ENCODE peak calls at places on chromosomes 5 and 9, in four cellular contexts. Q, F, L and I are unnamed samples.

GRCh38 chr9:112380771-112381181 is 868 bp downstream of the HSDL2 start:
- DNase-seq in Q (peak; percentile 14), F (peak; percentile 29), L (no peak), I (no peak)

GRCh38 chr5:128532776-128533175 is 5.3 kb downstream of the FBN2 start:
- DNase-seq in Q (no peak), F (no peak), L (no peak), I (no peak)

GRCh38 chr5:34684281-34684979 is 28.3 kb downstream of the RAI14 start:
- DNase-seq in Q (peak; percentile 12), F (peak; percentile 69), L (no peak), I (no peak)

GRCh38 chr5:115831163-115831768 is 10.1 kb downstream of the ATG12 start:
- DNase-seq in Q (peak; percentile 30), F (no peak), L (peak; percentile 46), I (no peak)

GRCh38 chr5:93599427-93600146 is 16.6 kb downstream of the NR2F1 start:
- DNase-seq in Q (no peak), F (no peak), L (no peak), I (no peak)

GRCh38 chr9:113568081-113568435 is 104.5 kb downstream of the RGS3 start:
- DNase-seq in Q (peak; percentile 1), F (no peak), L (no peak), I (no peak)

GRCh38 chr9:102459828-102460227 is 535.3 kb upstream of the CYLC2 start:
- DNase-seq in Q (no peak), F (no peak), L (no peak), I (no peak)

GRCh38 chr5:95032801-95033200 is 252.1 kb downstream of the MCTP1 start:
- DNase-seq in Q (no peak), F (no peak), L (no peak), I (no peak)

GRCh38 chr5:77560677-77561263 is 68.7 kb upstream of the WDR41 start:
- DNase-seq in Q (no peak), F (peak; percentile 42), L (peak; percentile 67), I (peak; percentile 40)

GRCh38 chr5:10295619-10296326 is 11.9 kb downstream of the CMBL start:
- DNase-seq in Q (no peak), F (no peak), L (no peak), I (no peak)

GRCh38 chr5:141844414-141845097 is 33.7 kb downstream of the PCDH1 start:
- DNase-seq in Q (no peak), F (no peak), L (no peak), I (no peak)

GRCh38 chr5:75603421-75603820 is 7.8 kb upstream of the ANKDD1B start:
- DNase-seq in Q (no peak), F (no peak), L (no peak), I (no peak)

GRCh38 chr5:136679233-136679632 is 313.9 kb upstream of the TRPC7 start:
- DNase-seq in Q (no peak), F (no peak), L (no peak), I (no peak)

GRCh38 chr9:101727621-101728524 is 10.6 kb downstream of the GRIN3A start:
- DNase-seq in Q (peak; percentile 33), F (peak; percentile 26), L (peak; percentile 41), I (no peak)

GRCh38 chr9:38129366-38129765 is 60.3 kb upstream of the SHB start:
- DNase-seq in Q (no peak), F (no peak), L (no peak), I (no peak)

GRCh38 chr9:99357575-99357974 is 135.5 kb downstream of the SEC61B start:
- DNase-seq in Q (no peak), F (no peak), L (no peak), I (no peak)

GRCh38 chr5:79020861-79021561 is 35.9 kb upstream of the ARSB start:
- DNase-seq in Q (peak; percentile 68), F (peak; percentile 64), L (peak; percentile 36), I (peak; percentile 43)

GRCh38 chr9:97491216-97491999 is 10.1 kb upstream of the TMOD1 start:
- DNase-seq in Q (no peak), F (no peak), L (no peak), I (no peak)

GRCh38 chr5:101782352-101783087 is 513.6 kb downstream of the SLCO4C1 start:
- DNase-seq in Q (no peak), F (no peak), L (no peak), I (peak; percentile 89)

GRCh38 chr9:112038017-112038408 is 137.1 kb downstream of the SUSD1 start:
- DNase-seq in Q (no peak), F (no peak), L (no peak), I (no peak)

GRCh38 chr9:14326264-14326826 is 12.4 kb upstream of the NFIB start:
- DNase-seq in Q (no peak), F (peak; percentile 16), L (no peak), I (peak; percentile 91)

GRCh38 chr5:117473075-117473595 is 898.5 kb upstream of the SEMA6A start:
- DNase-seq in Q (no peak), F (no peak), L (no peak), I (no peak)

GRCh38 chr9:73701415-73702057 is 549.9 kb downstream of the ANXA1 start:
- DNase-seq in Q (no peak), F (no peak), L (no peak), I (peak; percentile 82)

GRCh38 chr5:157484768-157485167 is 24.8 kb downstream of the NIPAL4 start:
- DNase-seq in Q (no peak), F (no peak), L (peak; percentile 45), I (no peak)

GRCh38 chr5:100771181-100771580 is 131.9 kb downstream of the ST8SIA4 start:
- DNase-seq in Q (no peak), F (no peak), L (no peak), I (no peak)

GRCh38 chr5:54701179-54701578 is 183.6 kb downstream of the SNX18 start:
- DNase-seq in Q (peak; percentile 15), F (peak; percentile 88), L (no peak), I (no peak)

GRCh38 chr5:56259002-56259511 is 25.9 kb upstream of the ANKRD55 start:
- DNase-seq in Q (no peak), F (peak; percentile 90), L (no peak), I (no peak)

GRCh38 chr9:2117527-2117926 is 102.4 kb downstream of the SMARCA2 start:
- DNase-seq in Q (no peak), F (no peak), L (no peak), I (no peak)

GRCh38 chr9:75866273-75866871 is 24.1 kb upstream of the PCSK5 start:
- DNase-seq in Q (peak; percentile 58), F (peak; percentile 60), L (peak; percentile 31), I (peak; percentile 11)

GRCh38 chr9:249025-249424 is 34.4 kb downstream of the DOCK8 start:
- DNase-seq in Q (no peak), F (no peak), L (no peak), I (no peak)

GRCh38 chr9:35728041-35728971 is 3.7 kb downstream of the TLN1 start:
- DNase-seq in Q (peak; percentile 52), F (peak; percentile 82), L (peak; percentile 73), I (no peak)

GRCh38 chr5:57341380-57341979 is 141.1 kb downstream of the ACTBL2 start:
- DNase-seq in Q (no peak), F (no peak), L (no peak), I (no peak)

GRCh38 chr5:129767927-129768380 is 20.1 kb downstream of the MINAR2 start:
- DNase-seq in Q (peak; percentile 80), F (peak; percentile 90), L (peak; percentile 76), I (peak; percentile 76)

GRCh38 chr9:113513111-113513510 is 49.6 kb downstream of the RGS3 start:
- DNase-seq in Q (no peak), F (no peak), L (no peak), I (no peak)

GRCh38 chr5:9332026-9332425 is 213.8 kb downstream of the SEMA5A start:
- DNase-seq in Q (no peak), F (no peak), L (no peak), I (no peak)